ENCODE peak calls at places on chromosomes 13 and 19, in six cellular contexts. D is GM23338; A is CD4-positive, alpha-beta T cell; R is uterus; N is dorsolateral prefrontal cortex; Q is thyroid gland. Z is an unnamed sample. For H3K27me3, the result is how much of the 10 kb centered on the place peaks cover.

GRCh38 chr19:7292950-7293794 is 1.0 kb downstream of the INSR start:
- DNase-seq in R (peak), Q (peak), D (peak), N (peak), A (no peak), Z (no peak)

GRCh38 chr13:114074671-114075315 is 57.6 kb downstream of the RASA3 start:
- DNase-seq in A (no peak), R (peak), D (no peak), Q (no peak), N (no peak), Z (no peak)

GRCh38 chr13:100537486-100537885 is 51.1 kb downstream of the GGACT start:
- DNase-seq in R (no peak), Q (no peak), D (no peak), A (no peak), N (no peak), Z (no peak)

GRCh38 chr13:75445717-75446529 is 36.0 kb downstream of the TBC1D4 start:
- DNase-seq in N (no peak), R (no peak), A (no peak), Q (no peak), D (no peak), Z (no peak)

GRCh38 chr13:47545206-47545605 is 455.9 kb downstream of the SUCLA2 start:
- DNase-seq in A (no peak), D (no peak), R (no peak), N (no peak), Q (no peak), Z (no peak)

GRCh38 chr13:48969685-48970084 is 6.0 kb upstream of the FNDC3A start:
- DNase-seq in D (no peak), Q (no peak), R (no peak), N (no peak), A (no peak), Z (no peak)

GRCh38 chr13:27131202-27131623 is 40.4 kb downstream of the USP12 start:
- DNase-seq in N (no peak), Q (no peak), R (no peak), A (peak), D (peak), Z (no peak)

GRCh38 chr13:86870388-86870966 is 800.7 kb upstream of the SLITRK5 start:
- DNase-seq in Q (no peak), A (no peak), R (no peak), D (peak), N (no peak), Z (no peak)

DNA sequence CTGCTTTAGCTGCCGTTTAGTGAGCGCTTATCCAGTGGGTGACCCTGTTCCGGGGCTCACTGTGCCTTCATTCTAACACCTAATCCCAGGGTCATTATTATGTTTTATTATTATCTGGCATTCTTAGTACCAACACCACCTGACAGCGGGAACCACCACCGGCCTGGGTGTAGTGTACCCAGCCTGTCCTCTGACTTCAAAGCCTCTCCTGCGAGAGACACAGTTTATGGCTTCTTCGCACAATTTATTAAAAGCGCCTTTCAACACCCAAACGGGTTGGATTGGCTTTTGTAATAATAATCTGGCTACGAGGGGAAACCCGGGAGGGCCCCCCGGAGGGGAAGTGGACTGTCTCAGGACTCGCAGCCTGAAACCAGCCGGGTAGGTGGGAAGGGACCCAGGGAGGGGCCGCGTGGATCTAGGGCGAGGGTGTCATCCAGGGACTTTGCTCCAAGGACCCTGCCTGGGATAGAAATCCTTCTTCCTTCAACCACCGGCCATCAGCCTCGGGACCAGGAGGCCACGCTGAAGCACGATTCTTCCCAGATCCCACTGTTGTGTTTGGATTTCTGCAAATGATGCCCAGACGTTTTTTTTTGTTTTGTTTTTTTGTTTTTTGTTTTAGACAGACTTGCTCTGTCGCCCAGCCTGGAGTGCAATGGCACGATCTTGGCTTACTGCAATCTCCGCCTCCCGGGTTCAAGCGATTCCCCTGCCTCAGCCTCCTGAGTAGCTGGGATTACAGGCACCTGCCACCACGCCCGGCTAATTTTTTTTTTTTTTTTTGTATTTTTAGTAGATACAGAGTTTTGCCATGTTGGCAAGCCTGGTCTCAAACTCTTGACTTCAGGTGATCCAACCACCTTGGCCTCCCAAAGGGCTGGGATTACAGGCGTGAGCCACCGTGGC is 1.6 kb upstream of the ZBTB7A start:
- DNase-seq in N (no peak), R (no peak), Q (no peak), A (no peak), D (no peak), Z (no peak)
- H3K27ac ChIP-seq in N (peak), R (peak), Q (peak), A (peak), D (no peak), Z (no peak)

DNA sequence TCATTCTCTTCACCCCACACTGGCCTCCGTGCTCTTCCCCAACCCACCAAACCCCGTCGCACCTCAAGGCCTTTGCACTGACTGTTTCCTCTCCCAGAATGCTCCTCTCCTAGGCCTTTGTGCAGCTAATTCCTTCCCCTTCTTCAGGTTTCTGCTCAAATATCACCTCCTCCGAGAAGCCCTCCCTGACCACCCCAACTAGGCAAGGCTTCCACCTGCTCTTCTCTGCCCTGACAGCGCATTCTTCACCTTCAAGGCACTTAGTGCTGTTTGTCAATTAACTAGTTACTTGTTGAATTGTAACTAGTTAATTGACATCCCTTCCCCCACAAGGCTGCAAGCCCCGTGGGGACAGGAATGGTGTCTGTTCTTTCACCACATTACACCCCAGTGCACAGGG is 7.8 kb upstream of the NCCRP1 start:
- DNase-seq in Q (no peak), A (no peak), D (no peak), R (no peak), N (no peak), Z (no peak)
- H3K27me3 ChIP-seq in Q (under half), A (under half), D (under half), R (under half), N (under half), Z (under half)

DNA sequence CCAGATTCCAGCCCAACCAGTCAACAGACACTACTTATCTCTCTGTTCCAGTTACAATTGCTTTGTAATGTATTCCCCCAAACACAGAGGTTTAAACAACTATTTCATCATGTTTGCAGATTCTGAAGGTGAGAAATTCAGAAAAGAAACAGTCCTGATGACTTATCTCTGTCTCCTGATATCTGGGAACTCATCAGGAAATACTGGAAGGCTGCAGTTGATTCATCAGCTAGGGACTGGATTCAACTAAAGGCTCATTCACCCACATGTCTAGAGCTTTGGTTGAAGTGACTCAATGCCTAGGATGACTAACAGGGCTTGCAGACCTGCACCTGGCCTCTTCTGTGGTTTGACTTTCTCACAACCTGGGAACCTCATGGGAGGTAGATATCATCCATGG is 56.6 kb upstream of the GPC6 start:
- DNase-seq in N (no peak), Q (no peak), R (no peak), D (no peak), A (no peak), Z (peak)
- H3K27ac ChIP-seq in N (no peak), Q (no peak), R (no peak), D (no peak), A (no peak), Z (no peak)

GRCh38 chr19:51799998-51800848 is 5.3 kb downstream of the FPR3 start:
- DNase-seq in D (no peak), R (peak), Q (peak), N (no peak), A (no peak), Z (no peak)

GRCh38 chr19:51802775-51803174 is 7.8 kb downstream of the FPR3 start:
- DNase-seq in R (no peak), Q (no peak), D (no peak), N (no peak), A (no peak), Z (no peak)

GRCh38 chr19:51800849-51801244 is 5.9 kb downstream of the FPR3 start:
- DNase-seq in N (no peak), A (no peak), Q (no peak), R (no peak), D (no peak), Z (no peak)

GRCh38 chr19:51803965-51804364 is 9.0 kb downstream of the FPR3 start:
- DNase-seq in A (no peak), D (no peak), N (no peak), R (no peak), Q (no peak), Z (no peak)

DNA sequence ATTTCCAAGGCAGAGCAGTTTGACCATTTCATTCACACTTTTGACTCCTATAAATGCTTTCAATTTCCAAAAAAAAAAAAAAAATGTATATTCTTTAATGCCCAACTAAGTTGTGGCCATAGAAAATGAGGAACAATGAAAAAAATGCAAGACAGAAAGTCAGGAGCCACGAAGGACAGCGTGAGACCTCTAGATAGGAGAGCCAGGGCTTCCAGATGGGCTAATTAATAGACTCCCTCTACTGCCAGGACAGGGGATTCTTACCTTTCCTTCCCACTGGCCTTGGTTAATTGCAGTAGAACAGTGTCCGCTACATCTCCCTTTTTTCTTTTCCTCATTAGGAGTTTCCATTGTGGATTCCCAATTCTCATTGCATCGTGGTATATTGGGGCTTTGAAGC is 8.6 kb downstream of the FPR3 start:
- DNase-seq in D (peak), Q (no peak), A (no peak), N (no peak), R (no peak), Z (no peak)
- H3K27me3 ChIP-seq in D (under half), Q (under half), A (under half), N (under half), R (under half), Z (under half)

GRCh38 chr13:40981361-40981760 is 37.8 kb downstream of the ELF1 start:
- DNase-seq in R (no peak), A (no peak), N (no peak), D (no peak), Q (no peak), Z (no peak)
- H3K27ac ChIP-seq in R (peak), A (peak), N (peak), D (no peak), Q (peak), Z (no peak)

GRCh38 chr19:47681388-47681787 is 31.8 kb upstream of the EHD2 start:
- DNase-seq in N (no peak), D (no peak), A (no peak), Q (no peak), R (no peak), Z (no peak)
- H3K27me3 ChIP-seq in N (under half), D (under half), A (under half), Q (under half), R (under half), Z (under half)

Z was measured in AG04450.